ENCODE peak calls at places on chromosomes 1 and 21, in five cellular contexts. E is right atrium auricular region; S is fibroblast of the aortic adventitia; H is CD4-positive, alpha-beta T cell; L is left ventricle myocardium inferior. X is an unnamed sample.

GRCh38 chr1:180046674-180047073 is 92.1 kb downstream of the CEP350 start:
- DNase-seq in E (no peak), S (no peak), H (no peak), L (no peak), X (no peak)

GRCh38 chr1:38050397-38051141 is 4.0 kb upstream of the POU3F1 start:
- DNase-seq in E (no peak), S (no peak), H (no peak), L (no peak), X (no peak)

GRCh38 chr1:188778578-188778977 is 1699.1 kb downstream of the BRINP3 start:
- DNase-seq in E (no peak), S (no peak), H (no peak), L (no peak), X (no peak)

GRCh38 chr1:13623021-13623637 is 39.5 kb downstream of the PDPN start:
- DNase-seq in E (no peak), S (no peak), H (no peak), L (no peak), X (peak)

GRCh38 chr1:9494936-9495758 is 44.1 kb upstream of the SLC25A33 start:
- DNase-seq in E (no peak), S (peak), H (peak), L (peak), X (peak)

GRCh38 chr1:33171993-33172813 is 9.6 kb downstream of the TRIM62 start:
- DNase-seq in E (no peak), S (no peak), H (no peak), L (no peak), X (no peak)

GRCh38 chr1:198575715-198576641 is 35.5 kb upstream of the ATP6V1G3 start:
- DNase-seq in E (no peak), S (no peak), H (no peak), L (no peak), X (no peak)

GRCh38 chr1:110555807-110556470 is 37.0 kb upstream of the KCNA10 start:
- DNase-seq in E (no peak), S (peak), H (no peak), L (peak), X (no peak)

GRCh38 chr1:84247425-84248220 is 53.9 kb upstream of the SAMD13 start:
- DNase-seq in E (no peak), S (peak), H (no peak), L (no peak), X (peak)

GRCh38 chr21:18245493-18245967 is 897 bp downstream of the CHODL start:
- DNase-seq in E (no peak), S (no peak), H (no peak), L (no peak), X (no peak)

GRCh38 chr1:231460614-231461013 is 38.5 kb upstream of the EGLN1 start:
- DNase-seq in E (no peak), S (no peak), H (peak), L (no peak), X (peak)

GRCh38 chr1:16088996-16089395 is 15.5 kb upstream of the FAM131C start:
- DNase-seq in E (no peak), S (peak), H (no peak), L (peak), X (peak)

GRCh38 chr1:178051071-178051470 is 42.8 kb upstream of the RASAL2 start:
- DNase-seq in E (no peak), S (no peak), H (no peak), L (no peak), X (no peak)

GRCh38 chr1:229024528-229025119 is 246.3 kb upstream of the RAB4A start:
- DNase-seq in E (peak), S (peak), H (no peak), L (peak), X (peak)

GRCh38 chr1:180930687-180931086 is 18.0 kb downstream of the KIAA1614 start:
- DNase-seq in E (no peak), S (no peak), H (no peak), L (no peak), X (no peak)

GRCh38 chr1:181459067-181459466 is 24.2 kb upstream of the CACNA1E start:
- DNase-seq in E (no peak), S (no peak), H (no peak), L (no peak), X (no peak)

GRCh38 chr1:22111115-22111514 is 31.8 kb downstream of the WNT4 start:
- DNase-seq in E (no peak), S (no peak), H (no peak), L (no peak), X (no peak)

GRCh38 chr1:202029171-202029665 is 18.8 kb downstream of the ELF3 start:
- DNase-seq in E (no peak), S (peak), H (no peak), L (no peak), X (peak)

GRCh38 chr21:41726970-41727783 is 39.7 kb downstream of the RIPK4 start:
- DNase-seq in E (peak), S (peak), H (no peak), L (peak), X (peak)

GRCh38 chr1:119537979-119538378 is 31.0 kb downstream of the HSD3B1 start:
- DNase-seq in E (no peak), S (no peak), H (no peak), L (no peak), X (no peak)

GRCh38 chr1:100868364-100868995 is 26.2 kb downstream of the EXTL2 start:
- DNase-seq in E (no peak), S (peak), H (no peak), L (no peak), X (peak)

GRCh38 chr1:157751283-157751682 is 25.6 kb downstream of the FCRL2 start:
- DNase-seq in E (no peak), S (no peak), H (no peak), L (no peak), X (no peak)

GRCh38 chr21:25350056-25350455 is 257.2 kb downstream of the MRPL39 start:
- DNase-seq in E (no peak), S (peak), H (no peak), L (no peak), X (peak)
- TF ChIP-seq CTCF in E (no peak), S (peak), H (no peak), L (no peak), X (peak)

GRCh38 chr1:204206121-204206520 is 7.7 kb downstream of the GOLT1A start:
- DNase-seq in E (no peak), S (peak), H (no peak), L (no peak), X (peak)
- TF ChIP-seq CTCF in E (no peak), S (peak), H (no peak), L (no peak), X (peak)

DNA sequence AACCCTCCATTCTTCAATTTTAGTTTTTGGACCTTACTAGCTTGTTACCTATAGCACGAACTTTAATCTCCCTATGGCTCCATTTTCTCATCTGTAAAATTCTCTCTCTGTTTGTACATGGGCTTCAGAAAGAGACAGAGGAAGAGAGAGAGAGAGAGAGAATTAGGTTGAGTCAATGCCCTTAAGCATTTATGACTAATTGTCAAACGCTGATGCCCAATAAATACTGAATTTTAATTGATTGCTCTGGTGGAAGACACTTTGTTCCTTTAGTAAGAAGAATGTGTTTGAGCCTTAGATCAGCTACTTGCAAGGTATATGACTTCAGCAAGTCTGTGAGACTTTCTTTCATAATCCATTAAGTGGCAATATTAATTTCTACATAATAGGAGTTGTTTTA is 743.1 kb upstream of the ADGRL4 start:
- DNase-seq in E (no peak), S (no peak), H (no peak), L (no peak), X (no peak)
- TF ChIP-seq CTCF in E (no peak), S (no peak), H (no peak), L (no peak), X (no peak)

GRCh38 chr1:19643113-19643512 is 998 bp upstream of the NBL1 start:
- DNase-seq in E (no peak), S (no peak), H (no peak), L (no peak), X (peak)
- TF ChIP-seq CTCF in E (no peak), S (peak), H (no peak), L (no peak), X (peak)

GRCh38 chr1:234771642-234772344 is 161.8 kb upstream of the IRF2BP2 start:
- DNase-seq in E (no peak), S (no peak), H (no peak), L (no peak), X (peak)

GRCh38 chr1:234770924-234771540 is 161.1 kb upstream of the IRF2BP2 start:
- DNase-seq in E (no peak), S (no peak), H (no peak), L (no peak), X (no peak)

GRCh38 chr1:234768569-234769283 is 158.7 kb upstream of the IRF2BP2 start:
- DNase-seq in E (peak), S (no peak), H (no peak), L (no peak), X (no peak)

GRCh38 chr1:234769284-234769998 is 159.5 kb upstream of the IRF2BP2 start:
- DNase-seq in E (peak), S (no peak), H (no peak), L (no peak), X (no peak)

DNA sequence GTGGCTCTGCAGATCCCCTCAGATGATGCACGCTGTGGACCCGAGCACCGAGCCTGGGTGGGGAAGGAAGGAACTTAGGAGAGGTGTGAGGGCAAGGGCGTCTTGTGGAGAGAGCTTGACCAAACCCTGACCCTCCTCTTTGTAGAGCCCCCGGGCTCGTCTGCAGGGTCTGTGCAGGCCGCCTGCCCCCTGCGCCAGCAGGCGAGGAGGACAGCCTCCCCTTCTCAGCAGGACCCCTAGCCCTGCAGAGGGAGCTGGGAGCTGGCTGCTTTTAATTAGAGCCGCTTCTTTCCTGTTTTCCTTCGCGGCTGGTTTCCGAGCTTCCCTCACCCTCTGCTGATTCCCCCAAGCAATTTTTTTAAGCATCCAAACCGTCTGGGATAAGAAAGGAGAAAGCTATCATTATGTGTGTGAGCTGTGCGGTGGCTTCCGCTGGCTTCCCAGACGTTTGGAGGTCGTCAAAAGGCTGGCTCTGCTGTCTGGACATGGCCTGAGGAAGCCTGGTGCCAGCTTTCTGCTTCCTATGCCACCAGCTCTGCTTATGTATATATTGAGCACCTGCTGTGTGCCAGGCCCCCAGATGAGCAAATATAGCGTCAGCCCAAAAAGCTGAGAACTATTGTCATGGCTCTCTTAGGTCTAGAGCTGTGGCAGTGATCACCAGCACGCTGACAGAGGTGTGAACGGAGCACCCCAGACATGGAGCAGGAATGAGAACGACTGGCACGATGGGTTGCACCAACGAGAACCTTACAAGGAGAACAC is 160.2 kb upstream of the IRF2BP2 start:
- DNase-seq in E (peak), S (no peak), H (no peak), L (no peak), X (no peak)
- TF ChIP-seq CTCF in E (no peak), S (no peak), H (no peak), L (no peak), X (no peak)

GRCh38 chr1:20767271-20767670 is 19.8 kb downstream of the HP1BP3 start:
- DNase-seq in E (no peak), S (no peak), H (no peak), L (no peak), X (no peak)
- TF ChIP-seq CTCF in E (no peak), S (no peak), H (no peak), L (no peak), X (no peak)

X was measured in fibroblast of villous mesenchyme.